ENCODE peak calls at places on chromosomes 3 and 15, in ten cellular contexts. Z is OCI-M1; X is thoracic aorta; D is GM04503; Y is activated T-cell treated with anti-CD3 and anti-CD28 coated beads, Interleukin-2, amount 50 U/mL, for 72 hours; F is H54; V is astrocyte; R is naive thymus-derived CD8-positive, alpha-beta T cell; G is activated CD4-positive, alpha-beta T cell treated with anti-CD3 and anti-CD28 coated beads for 1 hour; A is cardiac septum. P is an unnamed sample.

GRCh38 chr3:178930116-178930515 is 141.5 kb downstream of the ZMAT3 start:
- DNase-seq in Z (no peak), V (no peak), D (no peak), X (no peak), F (no peak), R (no peak), Y (no peak), G (no peak), A (no peak), P (no peak)

GRCh38 chr3:39407773-39408492 is 1.4 kb downstream of the RPSA start:
- DNase-seq in X (no peak), V (no peak), D (no peak), Y (no peak), A (no peak), G (no peak), Z (no peak), R (no peak), F (no peak), P (no peak)

GRCh38 chr15:51917493-51917892 is 54.1 kb downstream of the LEO1 start:
- DNase-seq in Y (no peak), G (no peak), V (no peak), A (no peak), F (peak; percentile 17), X (no peak), R (no peak), Z (peak; percentile 37), D (no peak), P (no peak)

GRCh38 chr3:45907769-45908705 is 21.7 kb downstream of the CCR9 start:
- DNase-seq in Y (no peak), A (peak; percentile 29), G (no peak), F (no peak), X (no peak), V (peak; percentile 50), R (no peak), D (no peak), Z (no peak), P (no peak)

GRCh38 chr3:99505646-99506269 is 132.6 kb upstream of the COL8A1 start:
- DNase-seq in A (no peak), R (no peak), F (peak; percentile 33), D (peak; percentile 94), Z (peak; percentile 89), G (no peak), Y (peak; percentile 48), X (peak; percentile 28), V (peak; percentile 98), P (no peak)

GRCh38 chr15:55151621-55152020 is 45.1 kb downstream of the RSL24D1 start:
- DNase-seq in D (no peak), V (no peak), Z (no peak), F (no peak), A (no peak), Y (no peak), R (no peak), G (no peak), X (no peak), P (no peak)

GRCh38 chr3:132421832-132422231 is 4.5 kb downstream of the DNAJC13 start:
- DNase-seq in Y (no peak), X (no peak), F (no peak), D (no peak), Z (no peak), A (no peak), R (no peak), G (no peak), V (peak; percentile 61), P (no peak)

GRCh38 chr15:64009798-64010241 is 36.5 kb downstream of the DAPK2 start:
- DNase-seq in R (no peak), G (peak; percentile 19), D (no peak), F (peak; percentile 20), Y (peak; percentile 74), X (no peak), A (no peak), V (peak; percentile 66), Z (peak; percentile 80), P (no peak)

GRCh38 chr15:91872356-91873132 is 19.0 kb downstream of the SLCO3A1 start:
- DNase-seq in G (no peak), F (no peak), Z (no peak), D (no peak), Y (no peak), V (no peak), R (no peak), A (no peak), X (no peak), P (no peak)

GRCh38 chr3:63571682-63572081 is 80.8 kb upstream of the SNTN start:
- DNase-seq in G (no peak), Y (no peak), X (no peak), F (no peak), Z (no peak), D (no peak), A (no peak), V (no peak), R (no peak), P (no peak)

GRCh38 chr3:28637742-28638141 is 289.1 kb upstream of the AZI2 start:
- DNase-seq in X (no peak), F (no peak), D (no peak), Z (no peak), R (no peak), G (no peak), V (no peak), A (no peak), Y (no peak), P (no peak)

GRCh38 chr3:42267878-42268277 is 1.9 kb upstream of the CCK start:
- DNase-seq in G (no peak), R (no peak), F (no peak), Y (no peak), Z (no peak), V (no peak), D (no peak), A (no peak), X (no peak), P (no peak)

GRCh38 chr3:162398554-162398953 is 901.9 kb downstream of the OTOL1 start:
- DNase-seq in Y (no peak), G (no peak), A (no peak), D (no peak), Z (no peak), R (no peak), X (no peak), V (no peak), F (no peak), P (peak; percentile 3)

GRCh38 chr15:41992151-41992802 is 19.9 kb upstream of the EHD4 start:
- DNase-seq in G (no peak), D (no peak), Z (no peak), A (peak; percentile 54), Y (no peak), X (no peak), F (no peak), V (no peak), R (no peak), P (no peak)

GRCh38 chr15:99123706-99124451 is 19.0 kb downstream of the SYNM start:
- DNase-seq in X (peak; percentile 75), R (no peak), G (no peak), A (peak; percentile 91), D (peak; percentile 88), F (peak; percentile 68), Z (peak; percentile 41), Y (no peak), V (peak; percentile 93), P (peak; percentile 81)

GRCh38 chr3:14898929-14899328 is 48.5 kb upstream of the NR2C2 start:
- DNase-seq in G (no peak), Z (no peak), R (no peak), F (no peak), A (no peak), X (no peak), Y (no peak), V (no peak), D (no peak), P (no peak)

GRCh38 chr3:2036096-2036495 is 62.6 kb upstream of the CNTN4 start:
- DNase-seq in F (no peak), X (no peak), Y (no peak), R (no peak), G (no peak), Z (peak; percentile 76), D (no peak), V (no peak), A (no peak), P (no peak)

GRCh38 chr15:50968353-50968752 is 59.9 kb downstream of the AP4E1 start:
- DNase-seq in A (no peak), V (no peak), F (no peak), D (no peak), R (no peak), Y (no peak), Z (no peak), X (no peak), G (no peak), P (no peak)

GRCh38 chr3:157134620-157135191 is 25.2 kb downstream of the CCNL1 start:
- DNase-seq in G (no peak), R (no peak), V (peak; percentile 50), X (peak; percentile 48), D (no peak), F (no peak), Z (peak; percentile 28), Y (peak; percentile 34), A (no peak), P (no peak)

GRCh38 chr3:61927332-61927731 is 366.0 kb downstream of the PTPRG start:
- DNase-seq in Y (no peak), A (peak; percentile 87), G (no peak), V (peak; percentile 93), X (peak; percentile 18), R (no peak), D (peak; percentile 88), Z (no peak), F (no peak), P (peak; percentile 23)

GRCh38 chr3:86388848-86389247 is 602.1 kb downstream of the VGLL3 start:
- DNase-seq in R (no peak), D (no peak), A (no peak), Y (no peak), V (no peak), X (no peak), Z (no peak), G (no peak), F (no peak), P (no peak)

GRCh38 chr3:112770026-112770626 is 76.5 kb downstream of the CD200R1L start:
- DNase-seq in X (peak; percentile 39), D (no peak), Z (peak; percentile 78), Y (peak; percentile 65), G (no peak), A (no peak), R (no peak), F (no peak), V (peak; percentile 81), P (no peak)

GRCh38 chr3:134446800-134447199 is 39.0 kb downstream of the ANAPC13 start:
- DNase-seq in Y (no peak), G (no peak), X (no peak), F (no peak), D (peak; percentile 66), A (no peak), V (peak; percentile 76), Z (no peak), R (no peak), P (no peak)

GRCh38 chr3:23987376-23987775 is 42.3 kb downstream of the NR1D2 start:
- DNase-seq in D (no peak), V (no peak), X (no peak), F (no peak), R (no peak), Z (no peak), G (no peak), A (no peak), Y (no peak), P (no peak)

GRCh38 chr3:62604301-62604700 is 231.0 kb upstream of the FEZF2 start:
- DNase-seq in A (no peak), G (no peak), Y (no peak), Z (no peak), D (peak; percentile 77), X (no peak), F (no peak), V (peak; percentile 85), R (no peak), P (no peak)

GRCh38 chr3:70392227-70392626 is 79.8 kb upstream of the MDFIC2 start:
- DNase-seq in Y (no peak), V (no peak), A (no peak), R (no peak), D (no peak), Z (no peak), F (no peak), G (no peak), X (no peak), P (no peak)

GRCh38 chr15:29889545-29890329 is 67.5 kb upstream of the TJP1 start:
- DNase-seq in F (no peak), Z (no peak), G (no peak), V (no peak), R (no peak), A (no peak), D (no peak), X (no peak), Y (peak; percentile 12), P (no peak)

GRCh38 chr15:32781781-32782180 is 64.0 kb downstream of the GREM1 start:
- DNase-seq in Z (no peak), G (no peak), X (no peak), R (no peak), A (no peak), V (peak; percentile 48), F (no peak), D (no peak), Y (no peak), P (no peak)

P was measured in hippocampal formation.